ENCODE peak calls at places on chromosomes 16 and 17, in five cellular contexts. S is sigmoid colon, R is transverse colon, D is GM12891, J is ovary. T is an unnamed sample.

GRCh38 chr17:6831662-6832263 is at the start of gene TEKT1:
- DNase-seq in S (peak), R (peak), D (peak), J (peak), T (no peak)

GRCh38 chr17:39963826-39964225 is 1.0 kb downstream of the GSDMA start:
- DNase-seq in S (no peak), R (no peak), D (no peak), J (no peak), T (no peak)

GRCh38 chr17:3959295-3959899 is 4.8 kb downstream of the ATP2A3 start:
- DNase-seq in S (no peak), R (peak), D (no peak), J (no peak), T (peak)

GRCh38 chr17:82054351-82055022 is 2.8 kb downstream of the GPS1 start:
- DNase-seq in S (no peak), R (no peak), D (no peak), J (peak), T (no peak)

GRCh38 chr16:3045758-3046505 is 429 bp upstream of the MMP25 start:
- DNase-seq in S (no peak), R (peak), D (no peak), J (no peak), T (no peak)

GRCh38 chr16:86022381-86022960 is 123.5 kb downstream of the IRF8 start:
- DNase-seq in S (peak), R (no peak), D (no peak), J (no peak), T (no peak)

GRCh38 chr17:36946726-36947091 is 2.0 kb upstream of the AATF start:
- DNase-seq in S (no peak), R (no peak), D (no peak), J (no peak), T (no peak)

GRCh38 chr17:40564883-40565744 is at the start of gene CCR7:
- DNase-seq in S (no peak), R (peak), D (no peak), J (no peak), T (no peak)

GRCh38 chr17:42891539-42892152 is 9.0 kb upstream of the G6PC1 start:
- DNase-seq in S (peak), R (peak), D (no peak), J (peak), T (no peak)

GRCh38 chr17:33200116-33200515 is 93.0 kb downstream of the ASIC2 start:
- DNase-seq in S (no peak), R (peak), D (no peak), J (no peak), T (no peak)

GRCh38 chr16:77674888-77675287 is 47.4 kb upstream of the NUDT7 start:
- DNase-seq in S (no peak), R (no peak), D (no peak), J (no peak), T (no peak)

GRCh38 chr17:40121886-40122465 is at the start of gene MSL1:
- DNase-seq in S (peak), R (peak), D (peak), J (peak), T (peak)

GRCh38 chr17:7557825-7558543 is 566 bp upstream of the TNFSF13 start:
- DNase-seq in S (peak), R (peak), D (no peak), J (peak), T (peak)

GRCh38 chr16:88508868-88509748 is 56.0 kb downstream of the ZFPM1 start:
- DNase-seq in S (no peak), R (peak), D (no peak), J (no peak), T (no peak)
- TF ChIP-seq POLR2A in S (no peak), R (no peak), D (no peak), J (no peak), T (no peak)

DNA sequence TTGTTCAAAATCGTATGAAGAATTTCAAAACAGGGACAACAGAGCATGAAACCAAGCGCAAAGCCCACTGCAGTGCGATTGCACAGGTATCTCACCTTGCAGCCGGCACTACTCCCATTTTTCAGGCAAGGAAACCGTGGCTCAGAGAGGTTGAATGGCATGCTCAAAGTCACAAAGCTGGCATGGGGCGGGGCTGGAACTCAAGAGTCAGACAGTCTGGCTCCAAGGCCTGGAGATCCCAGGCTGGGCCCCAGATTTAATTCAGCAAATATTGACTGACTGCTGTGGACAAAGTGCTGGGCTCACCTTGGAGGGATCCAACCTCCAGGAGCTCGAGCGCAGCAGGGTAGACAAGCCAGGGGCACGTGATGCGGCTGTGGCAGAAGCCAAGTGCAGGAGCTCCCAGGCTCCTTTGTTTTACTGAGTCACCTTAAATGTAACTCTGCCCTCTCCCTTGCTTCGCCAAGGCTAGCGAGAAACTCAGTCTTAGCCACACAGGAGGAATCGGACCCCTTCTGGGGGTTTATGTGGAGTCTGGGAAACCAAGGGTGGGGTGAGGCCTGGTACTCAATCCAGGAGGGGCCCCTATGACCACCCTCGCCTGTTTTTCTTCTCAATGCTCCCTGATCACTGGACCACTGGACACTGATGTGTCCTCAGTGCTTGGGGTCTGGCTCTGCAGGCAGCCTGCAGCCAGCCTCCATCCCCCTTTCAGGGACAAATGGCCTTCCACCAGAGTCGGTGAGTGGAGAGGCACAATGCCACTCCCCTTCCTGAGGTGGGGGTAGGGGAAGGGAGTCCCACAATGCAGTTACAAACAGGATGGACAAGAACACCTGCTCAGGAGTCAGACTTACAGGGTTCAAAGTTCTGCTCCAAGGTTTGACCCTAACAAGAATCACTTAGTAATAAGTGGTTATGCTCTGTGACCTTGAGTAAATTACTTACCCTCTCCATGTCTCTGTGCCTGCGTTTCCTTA is 3.9 kb upstream of the SPATA20 start:
- DNase-seq in S (no peak), R (peak), D (no peak), J (no peak), T (no peak)
- TF ChIP-seq POLR2A in S (no peak), R (no peak), D (no peak), J (no peak), T (no peak)

DNA sequence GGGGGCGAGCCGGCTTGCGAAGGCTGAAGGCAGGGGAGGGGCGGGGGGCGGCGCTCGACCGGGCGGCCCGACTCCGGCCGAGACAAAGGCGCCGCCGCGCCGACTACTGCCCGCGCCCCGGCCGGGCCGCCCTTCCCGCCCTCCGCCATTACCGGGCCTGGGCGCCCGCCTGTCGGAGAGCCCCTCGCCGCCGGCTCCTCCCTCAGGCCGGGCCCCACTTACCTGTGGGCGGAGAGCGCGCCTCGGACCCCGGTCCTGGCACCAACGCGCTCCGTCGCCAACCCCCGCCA is 286 bp downstream of the SIAH1 start:
- DNase-seq in S (no peak), R (no peak), D (peak), J (no peak), T (no peak)
- TF ChIP-seq POLR2A in S (no peak), R (no peak), D (no peak), J (no peak), T (peak)

GRCh38 chr17:64781394-64781793 is 119.3 kb upstream of the SMURF2 start:
- DNase-seq in S (peak), R (peak), D (peak), J (no peak), T (no peak)
- TF ChIP-seq POLR2A in S (no peak), R (no peak), D (no peak), J (no peak), T (peak)

GRCh38 chr17:80605326-80606066 is 60.9 kb downstream of the RPTOR start:
- DNase-seq in S (no peak), R (no peak), D (peak), J (no peak), T (peak)
- TF ChIP-seq POLR2A in S (no peak), R (no peak), D (no peak), J (no peak), T (no peak)

GRCh38 chr17:17424552-17424951 is 52.2 kb upstream of the MED9 start:
- DNase-seq in S (no peak), R (no peak), D (no peak), J (no peak), T (no peak)

GRCh38 chr17:17426184-17426583 is 50.6 kb upstream of the MED9 start:
- DNase-seq in S (no peak), R (no peak), D (no peak), J (no peak), T (no peak)

GRCh38 chr17:17423656-17424055 is 53.1 kb upstream of the MED9 start:
- DNase-seq in S (no peak), R (no peak), D (no peak), J (no peak), T (no peak)

GRCh38 chr17:17425005-17425404 is 51.8 kb upstream of the MED9 start:
- DNase-seq in S (no peak), R (no peak), D (no peak), J (no peak), T (no peak)

GRCh38 chr17:17425591-17425990 is 51.2 kb upstream of the MED9 start:
- DNase-seq in S (no peak), R (no peak), D (no peak), J (no peak), T (no peak)
- TF ChIP-seq POLR2A in S (no peak), R (no peak), D (no peak), J (no peak), T (no peak)

DNA sequence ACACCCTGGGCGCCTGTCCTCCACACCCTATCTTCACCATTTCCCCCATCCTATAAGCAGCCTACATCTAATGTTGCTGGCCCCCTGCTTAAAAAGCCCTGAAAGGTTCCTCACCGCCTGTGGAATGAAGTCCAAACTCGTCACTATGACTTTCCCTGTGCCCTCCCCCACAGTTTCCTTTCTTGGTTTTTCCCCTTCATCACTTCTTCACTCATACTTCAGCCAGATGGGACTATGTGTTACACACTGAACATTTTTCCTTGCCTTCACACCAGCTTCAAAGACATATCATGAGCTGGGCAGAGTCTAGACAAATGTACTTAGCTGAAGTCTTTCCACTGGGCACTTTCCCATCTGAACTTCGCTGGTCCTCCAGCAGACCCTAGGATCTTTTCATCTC is 1.5 kb upstream of the MARCHF10 start:
- DNase-seq in S (no peak), R (no peak), D (no peak), J (no peak), T (no peak)
- TF ChIP-seq POLR2A in S (no peak), R (no peak), D (no peak), J (no peak), T (no peak)

GRCh38 chr17:75096082-75096625 is 8.4 kb downstream of the SLC16A5 start:
- DNase-seq in S (no peak), R (peak), D (no peak), J (no peak), T (peak)
- TF ChIP-seq POLR2A in S (no peak), R (peak), D (no peak), J (no peak), T (no peak)

GRCh38 chr16:50067290-50067853 is 1.6 kb downstream of the HEATR3 start:
- DNase-seq in S (no peak), R (no peak), D (peak), J (no peak), T (peak)

GRCh38 chr16:50068550-50068949 is 2.8 kb downstream of the HEATR3 start:
- DNase-seq in S (no peak), R (no peak), D (no peak), J (no peak), T (no peak)

GRCh38 chr16:50065241-50065623 is 538 bp upstream of the HEATR3 start:
- DNase-seq in S (no peak), R (no peak), D (no peak), J (no peak), T (no peak)

GRCh38 chr16:50066482-50067289 is 916 bp downstream of the HEATR3 start:
- DNase-seq in S (no peak), R (no peak), D (no peak), J (no peak), T (no peak)

GRCh38 chr16:50065624-50066481 is at the start of gene HEATR3:
- DNase-seq in S (peak), R (peak), D (peak), J (peak), T (peak)
- TF ChIP-seq POLR2A in S (peak), R (peak), D (peak), J (no peak), T (peak)

T was measured in H54.